ENCODE peak calls at places on chromosome 14, in five cellular contexts. U is K562, D is foreskin melanocyte, F is iris pigment epithelial cell, T is OCI-M1. P is an unnamed sample.

GRCh38 chr14:91202234-91202974 is 42.1 kb downstream of the GPR68 start:
- DNase-seq in U (peak), D (peak), F (peak), T (peak), P (peak)

GRCh38 chr14:77094672-77095284 is 3.3 kb upstream of the CIPC start:
- DNase-seq in T (peak), U (peak), F (peak), D (peak), P (peak)

GRCh38 chr14:81406863-81407262 is 6.7 kb upstream of the STON2 start:
- DNase-seq in U (peak), D (no peak), F (peak), T (no peak), P (no peak)

GRCh38 chr14:95545769-95546168 is 10.9 kb downstream of the GLRX5 start:
- DNase-seq in D (peak), U (no peak), T (no peak), F (peak), P (peak)

GRCh38 chr14:35342160-35343010 is 50.2 kb downstream of the PSMA6 start:
- DNase-seq in T (no peak), F (no peak), U (no peak), D (no peak), P (no peak)

GRCh38 chr14:93537962-93538361 is 107.2 kb downstream of the UNC79 start:
- DNase-seq in F (no peak), T (no peak), D (no peak), U (no peak), P (no peak)

GRCh38 chr14:35534884-35535793 is 1.2 kb downstream of the INSM2 start:
- DNase-seq in U (peak), T (peak), D (peak), F (peak), P (peak)

GRCh38 chr14:95265106-95266094 is 54.3 kb downstream of the CLMN start:
- DNase-seq in U (no peak), F (peak), D (peak), T (peak), P (no peak)

GRCh38 chr14:68792830-68793733 is at the start of gene ZFP36L1:
- DNase-seq in T (peak), F (peak), D (peak), U (peak), P (peak)

GRCh38 chr14:90381011-90381790 is 15.6 kb upstream of the CALM1 start:
- DNase-seq in F (peak), D (peak), T (no peak), U (no peak), P (peak)

GRCh38 chr14:86057018-86057667 is 527.2 kb downstream of the FLRT2 start:
- DNase-seq in U (peak), F (peak), T (peak), D (no peak), P (peak)

GRCh38 chr14:91094772-91095171 is 19.1 kb upstream of the DGLUCY start:
- DNase-seq in T (no peak), D (no peak), F (no peak), U (no peak), P (no peak)

GRCh38 chr14:55699131-55700057 is 119.4 kb downstream of the KTN1 start:
- DNase-seq in T (no peak), F (no peak), D (peak), U (no peak), P (no peak)

GRCh38 chr14:98950356-98950895 is 321.6 kb downstream of the BCL11B start:
- DNase-seq in U (no peak), T (no peak), D (no peak), F (no peak), P (no peak)

GRCh38 chr14:63192085-63192484 is 12.2 kb upstream of the RHOJ start:
- DNase-seq in D (no peak), U (no peak), T (peak), F (no peak), P (no peak)

GRCh38 chr14:32635103-32635719 is 303.5 kb upstream of the NPAS3 start:
- DNase-seq in D (peak), T (peak), U (no peak), F (peak), P (no peak)

GRCh38 chr14:72685456-72685855 is 208.4 kb downstream of the DPF3 start:
- DNase-seq in F (no peak), T (no peak), D (no peak), U (no peak), P (no peak)

GRCh38 chr14:76877871-76878270 is 51.7 kb downstream of the LRRC74A start:
- DNase-seq in F (no peak), D (no peak), T (no peak), U (no peak), P (no peak)

GRCh38 chr14:96564389-96564788 is 62.2 kb downstream of the PAPOLA start:
- DNase-seq in U (no peak), T (no peak), D (no peak), F (peak), P (no peak)

GRCh38 chr14:85688024-85688423 is 158.1 kb downstream of the FLRT2 start:
- DNase-seq in D (no peak), U (no peak), F (peak), T (no peak), P (no peak)

GRCh38 chr14:24197066-24197465 is 1.8 kb upstream of the TM9SF1 start:
- DNase-seq in T (no peak), D (no peak), F (no peak), U (no peak), P (peak)

GRCh38 chr14:83994020-83994419 is 1535.9 kb upstream of the FLRT2 start:
- DNase-seq in D (no peak), T (no peak), F (peak), U (no peak), P (no peak)

GRCh38 chr14:93207468-93208308 is 632 bp downstream of the UBR7 start:
- DNase-seq in F (peak), U (peak), T (peak), D (peak), P (peak)

GRCh38 chr14:34865889-34866574 is 9.1 kb downstream of the BAZ1A start:
- DNase-seq in U (no peak), D (no peak), T (no peak), F (no peak), P (no peak)

GRCh38 chr14:79567306-79567705 is 644.0 kb downstream of the DIO2 start:
- DNase-seq in D (no peak), U (no peak), F (no peak), T (no peak), P (no peak)

GRCh38 chr14:58572092-58572853 is 65.5 kb upstream of the DACT1 start:
- DNase-seq in D (no peak), T (no peak), F (peak), U (no peak), P (no peak)

GRCh38 chr14:76516884-76517283 is 140.9 kb downstream of the ESRRB start:
- DNase-seq in D (no peak), T (no peak), F (no peak), U (no peak), P (no peak)

GRCh38 chr14:105089746-105090492 is 24.7 kb upstream of the GPR132 start:
- DNase-seq in F (no peak), D (no peak), T (no peak), U (no peak), P (no peak)

GRCh38 chr14:64844993-64845536 is 34.6 kb downstream of the SPTB start:
- DNase-seq in F (no peak), U (peak), T (peak), D (no peak), P (peak)

GRCh38 chr14:22391908-22392307 is 197.1 kb downstream of the DAD1 start:
- DNase-seq in F (peak), D (peak), T (peak), U (peak), P (peak)

P was measured in erythroblast.